ENCODE peak calls at places on chromosome 9, in four cellular contexts. C, L, P and O are unnamed samples.
A peak's percentile ranks its signal among the peaks of the same experiment; 100 is the strongest.

GRCh38 chr9:76419782-76420380 is 25.7 kb upstream of the RFK start:
- DNase-seq in L (peak; percentile 50), P (peak; percentile 60), C (no peak), O (peak; percentile 13)

GRCh38 chr9:133658442-133659431 is 22.6 kb downstream of the DBH start:
- DNase-seq in C (peak; percentile 58), P (no peak), L (peak; percentile 90), O (no peak)

GRCh38 chr9:137079401-137079787 is 2.1 kb downstream of the UAP1L1 start:
- DNase-seq in C (no peak), L (no peak), P (no peak), O (no peak)

GRCh38 chr9:19116391-19116790 is 10.9 kb downstream of the PLIN2 start:
- DNase-seq in L (no peak), C (peak; percentile 82), P (no peak), O (no peak)

GRCh38 chr9:128001411-128002298 is 20.9 kb upstream of the EEIG1 start:
- DNase-seq in L (peak; percentile 70), C (peak; percentile 94), P (no peak), O (no peak)

GRCh38 chr9:124594215-124594614 is 87.0 kb upstream of the NR5A1 start:
- DNase-seq in L (no peak), C (no peak), P (no peak), O (no peak)

GRCh38 chr9:84556556-84556955 is 113.0 kb upstream of the NTRK2 start:
- DNase-seq in C (no peak), P (no peak), L (no peak), O (no peak)

GRCh38 chr9:123863164-123863855 is 66.6 kb downstream of the DENND1A start:
- DNase-seq in L (peak; percentile 28), P (no peak), C (no peak), O (no peak)